ENCODE peak calls at places on chromosome 19, in eight cellular contexts. M, V, X, J, A, C, D and G are unnamed samples.

GRCh38 chr19:23002690-23003422 is at the start of gene ZNF728:
- DNase-seq in J (no peak), X (no peak), C (no peak), A (no peak), V (no peak), M (no peak), D (no peak), G (no peak)

GRCh38 chr19:45340232-45340898 is at the start of gene KLC3:
- DNase-seq in M (peak), C (peak), D (peak), J (peak), V (peak), A (no peak), X (peak), G (peak)

GRCh38 chr19:854549-854948 is 2.4 kb downstream of the ELANE start:
- DNase-seq in C (no peak), A (no peak), D (no peak), M (no peak), X (no peak), V (no peak), J (no peak), G (no peak)

GRCh38 chr19:10018786-10019185 is 5.5 kb downstream of the RDH8 start:
- DNase-seq in A (no peak), V (no peak), D (no peak), M (no peak), X (no peak), C (no peak), J (no peak), G (no peak)

GRCh38 chr19:46202872-46203860 is 26.4 kb upstream of the IGFL1 start:
- DNase-seq in A (no peak), D (no peak), M (no peak), V (no peak), X (no peak), C (no peak), J (no peak), G (no peak)

GRCh38 chr19:46271488-46272197 is 25.2 kb upstream of the HIF3A start:
- DNase-seq in A (no peak), V (no peak), M (peak), C (no peak), D (no peak), J (no peak), X (peak), G (no peak)

GRCh38 chr19:7394728-7395359 is 46.1 kb downstream of the ARHGEF18 start:
- DNase-seq in C (peak), M (peak), D (peak), J (peak), A (peak), V (peak), X (peak), G (peak)

GRCh38 chr19:4352701-4353121 is 9.3 kb downstream of the MPND start:
- DNase-seq in D (peak), C (peak), A (peak), V (peak), M (peak), J (no peak), X (peak), G (peak)

GRCh38 chr19:50909240-50910070 is 1.7 kb downstream of the KLK4 start:
- DNase-seq in M (peak), X (peak), D (peak), J (no peak), A (no peak), C (peak), V (no peak), G (peak)

GRCh38 chr19:1524206-1524971 is 512 bp downstream of the PLK5 start:
- DNase-seq in V (no peak), X (no peak), J (no peak), A (no peak), D (no peak), M (no peak), C (no peak), G (no peak)

GRCh38 chr19:11382898-11383705 is 1.0 kb downstream of the EPOR start:
- DNase-seq in D (peak), M (peak), C (peak), X (peak), V (no peak), J (no peak), A (no peak), G (peak)

GRCh38 chr19:42542791-42543190 is 14.5 kb upstream of the CEACAM1 start:
- DNase-seq in D (no peak), M (no peak), V (no peak), J (no peak), X (no peak), C (no peak), A (no peak), G (no peak)

GRCh38 chr19:55156202-55157063 is 1.1 kb downstream of the TNNI3 start:
- DNase-seq in D (peak), X (peak), A (peak), C (peak), J (no peak), V (no peak), M (peak), G (peak)

GRCh38 chr19:1648926-1649541 is 3.4 kb downstream of the TCF3 start:
- DNase-seq in J (no peak), V (no peak), D (no peak), C (no peak), A (no peak), X (no peak), M (peak), G (no peak)

GRCh38 chr19:21202865-21203494 is 61.1 kb downstream of the ZNF431 start:
- DNase-seq in D (no peak), X (peak), M (peak), J (no peak), V (peak), A (peak), C (peak), G (peak)

GRCh38 chr19:43464089-43464775 is 1.2 kb downstream of the LYPD3 start:
- DNase-seq in M (no peak), C (peak), A (peak), X (no peak), J (peak), D (peak), V (no peak), G (peak)

GRCh38 chr19:2867025-2867991 is at the start of gene ZNF556:
- DNase-seq in A (peak), J (no peak), M (no peak), V (no peak), X (no peak), D (peak), C (no peak), G (no peak)

GRCh38 chr19:39199025-39199424 is 2.3 kb downstream of the NCCRP1 start:
- DNase-seq in J (no peak), C (peak), M (no peak), X (no peak), A (no peak), D (no peak), V (no peak), G (no peak)

GRCh38 chr19:56261145-56261544 is 11.4 kb upstream of the EDDM13 start:
- DNase-seq in X (no peak), J (no peak), C (no peak), D (no peak), V (no peak), M (no peak), A (no peak), G (no peak)

GRCh38 chr19:56170261-56170660 is 5.5 kb upstream of the GALP start:
- DNase-seq in A (no peak), V (no peak), C (no peak), X (no peak), D (no peak), M (no peak), J (no peak), G (no peak)

GRCh38 chr19:31342926-31343325 is 6.3 kb downstream of the TSHZ3 start:
- DNase-seq in J (no peak), V (no peak), X (no peak), A (no peak), M (no peak), D (no peak), C (no peak), G (no peak)

GRCh38 chr19:3509566-3509989 is 3.5 kb downstream of the FZR1 start:
- DNase-seq in C (no peak), X (peak), D (no peak), V (no peak), J (no peak), A (no peak), M (peak), G (no peak)

GRCh38 chr19:853014-853553 is 981 bp downstream of the ELANE start:
- DNase-seq in M (no peak), X (no peak), D (no peak), A (no peak), V (no peak), C (no peak), J (no peak), G (no peak)

GRCh38 chr19:5095568-5095850 is 126.6 kb downstream of the KDM4B start:
- DNase-seq in M (no peak), C (no peak), D (no peak), X (no peak), A (no peak), V (no peak), J (no peak), G (no peak)

GRCh38 chr19:4521170-4521887 is 3.0 kb upstream of the PLIN4 start:
- DNase-seq in C (no peak), J (no peak), A (no peak), X (no peak), V (no peak), D (no peak), M (no peak), G (no peak)

GRCh38 chr19:3606174-3606689 is 443 bp downstream of the TBXA2R start:
- DNase-seq in A (no peak), M (peak), V (peak), D (no peak), C (peak), X (peak), J (no peak), G (peak)

GRCh38 chr19:6224308-6224675 is 55.5 kb downstream of the MLLT1 start:
- DNase-seq in J (no peak), A (no peak), C (no peak), X (no peak), M (no peak), V (no peak), D (no peak), G (no peak)

GRCh38 chr19:2538096-2538757 is 62.3 kb downstream of the GADD45B start:
- DNase-seq in X (no peak), A (no peak), V (no peak), J (no peak), C (no peak), D (no peak), M (no peak), G (no peak)

GRCh38 chr19:55157064-55157908 is at the start of gene TNNI3:
- DNase-seq in J (no peak), A (no peak), C (no peak), M (no peak), X (no peak), V (no peak), D (no peak), G (no peak)

GRCh38 chr19:15198006-15198356 is 2.8 kb downstream of the NOTCH3 start:
- DNase-seq in V (no peak), J (no peak), X (no peak), D (no peak), C (no peak), M (no peak), A (no peak), G (no peak)

GRCh38 chr19:35657904-35658700 is 8.2 kb upstream of the UPK1A start:
- DNase-seq in V (no peak), D (no peak), X (no peak), M (no peak), J (no peak), A (no peak), C (no peak), G (peak)

GRCh38 chr19:32363632-32364031 is 18.2 kb downstream of the ZNF507 start:
- DNase-seq in D (no peak), X (no peak), V (no peak), C (no peak), A (no peak), J (no peak), M (no peak), G (no peak)

GRCh38 chr19:38650180-38650775 is 2.8 kb downstream of the ACTN4 start:
- DNase-seq in X (no peak), D (no peak), C (no peak), A (no peak), M (no peak), J (no peak), V (no peak), G (no peak)

GRCh38 chr19:55206664-55207500 is 2.4 kb downstream of the PTPRH start:
- DNase-seq in A (peak), X (peak), D (no peak), C (peak), J (no peak), M (peak), V (no peak), G (peak)